ENCODE peak calls at places on chromosome 3, in eight cellular contexts. F is spleen, Q is transverse colon, K is tibial nerve, U is psoas muscle, R is uterus, Z is endothelial cell of umbilical vein, M is GM23248. S is an unnamed sample. For H3K4me1, the result is how much of the 10 kb centered on the place peaks cover.

GRCh38 chr3:126797563-126797962 is 93.5 kb downstream of the CHCHD6 start:
- DNase-seq in F (no peak), Q (no peak), K (no peak), U (no peak), R (no peak), Z (no peak), M (no peak), S (no peak)

GRCh38 chr3:151979914-151980313 is 106.5 kb downstream of the SUCNR1 start:
- DNase-seq in F (no peak), Q (no peak), K (no peak), U (no peak), R (no peak), Z (no peak), M (no peak), S (no peak)

GRCh38 chr3:189108032-189108431 is 63.7 kb upstream of the TPRG1 start:
- DNase-seq in F (no peak), Q (no peak), K (no peak), U (no peak), R (no peak), Z (no peak), M (peak), S (no peak)

GRCh38 chr3:61627768-61628185 is 66.4 kb downstream of the PTPRG start:
- DNase-seq in F (no peak), Q (peak), K (peak), U (no peak), R (no peak), Z (peak), M (peak), S (no peak)

GRCh38 chr3:62131620-62132019 is 241.7 kb downstream of the FEZF2 start:
- DNase-seq in F (no peak), Q (no peak), K (no peak), U (no peak), R (no peak), Z (peak), M (peak), S (no peak)

GRCh38 chr3:161171113-161171512 is 50.0 kb upstream of the NMD3 start:
- DNase-seq in F (no peak), Q (no peak), K (peak), U (peak), R (peak), Z (peak), M (peak), S (peak)

GRCh38 chr3:52834871-52835501 is at the start of gene MUSTN1:
- DNase-seq in F (no peak), Q (no peak), K (peak), U (peak), R (peak), Z (no peak), M (no peak), S (no peak)

GRCh38 chr3:13657660-13658435 is 108.9 kb downstream of the FBLN2 start:
- DNase-seq in F (peak), Q (peak), K (no peak), U (no peak), R (no peak), Z (peak), M (peak), S (no peak)

GRCh38 chr3:147773236-147773635 is 364.1 kb downstream of the ZIC1 start:
- DNase-seq in F (no peak), Q (no peak), K (no peak), U (no peak), R (no peak), Z (no peak), M (peak), S (no peak)

GRCh38 chr3:188635258-188636038 is 481.5 kb downstream of the LPP start:
- DNase-seq in F (no peak), Q (no peak), K (no peak), U (no peak), R (no peak), Z (no peak), M (no peak), S (no peak)

GRCh38 chr3:32817195-32817560 is 619 bp upstream of the TRIM71 start:
- DNase-seq in F (no peak), Q (no peak), K (no peak), U (no peak), R (no peak), Z (no peak), M (no peak), S (peak)

GRCh38 chr3:174337227-174337626 is 521.9 kb upstream of the NAALADL2 start:
- DNase-seq in F (no peak), Q (no peak), K (no peak), U (no peak), R (no peak), Z (peak), M (no peak), S (no peak)

GRCh38 chr3:70824785-70825184 is 512.3 kb upstream of the MDFIC2 start:
- DNase-seq in F (no peak), Q (no peak), K (no peak), U (no peak), R (no peak), Z (peak), M (peak), S (no peak)

GRCh38 chr3:127368186-127369032 is 80.6 kb upstream of the PRR20G start:
- DNase-seq in F (peak), Q (no peak), K (no peak), U (no peak), R (no peak), Z (no peak), M (no peak), S (no peak)

GRCh38 chr3:43855674-43856299 is 165.0 kb downstream of the ABHD5 start:
- DNase-seq in F (no peak), Q (peak), K (peak), U (no peak), R (no peak), Z (peak), M (peak), S (peak)

GRCh38 chr3:143068059-143068458 is 51.5 kb upstream of the CHST2 start:
- DNase-seq in F (no peak), Q (no peak), K (no peak), U (no peak), R (no peak), Z (no peak), M (no peak), S (no peak)

GRCh38 chr3:142853270-142854163 is 35.4 kb downstream of the PCOLCE2 start:
- DNase-seq in F (no peak), Q (no peak), K (no peak), U (peak), R (no peak), Z (no peak), M (peak), S (no peak)

GRCh38 chr3:159929181-159929893 is 59.3 kb upstream of the IL12A start:
- DNase-seq in F (no peak), Q (peak), K (no peak), U (peak), R (no peak), Z (peak), M (peak), S (peak)

GRCh38 chr3:143040264-143040879 is 39.0 kb downstream of the U2SURP start:
- DNase-seq in F (no peak), Q (no peak), K (no peak), U (no peak), R (no peak), Z (peak), M (peak), S (no peak)

GRCh38 chr3:38158472-38158871 is 6.9 kb upstream of the OXSR1 start:
- DNase-seq in F (no peak), Q (no peak), K (no peak), U (no peak), R (no peak), Z (no peak), M (no peak), S (no peak)

GRCh38 chr3:96236499-96236898 is 577.9 kb upstream of the EPHA6 start:
- DNase-seq in F (no peak), Q (no peak), K (no peak), U (no peak), R (no peak), Z (no peak), M (no peak), S (no peak)

GRCh38 chr3:14524920-14525660 is 15.1 kb downstream of the GRIP2 start:
- DNase-seq in F (peak), Q (no peak), K (no peak), U (peak), R (no peak), Z (no peak), M (no peak), S (peak)

GRCh38 chr3:110420158-110420641 is 651.4 kb upstream of the NECTIN3 start:
- DNase-seq in F (no peak), Q (no peak), K (no peak), U (no peak), R (no peak), Z (peak), M (peak), S (no peak)

GRCh38 chr3:42411429-42411828 is 1.0 kb upstream of the LYZL4 start:
- DNase-seq in F (no peak), Q (no peak), K (no peak), U (no peak), R (no peak), Z (no peak), M (no peak), S (no peak)

GRCh38 chr3:43893721-43894120 is 203.0 kb downstream of the ABHD5 start:
- DNase-seq in F (no peak), Q (no peak), K (no peak), U (no peak), R (no peak), Z (no peak), M (peak), S (no peak)

GRCh38 chr3:123384256-123384655 is 64.6 kb downstream of the ADCY5 start:
- DNase-seq in F (no peak), Q (no peak), K (no peak), U (no peak), R (no peak), Z (no peak), M (no peak), S (no peak)

DNA sequence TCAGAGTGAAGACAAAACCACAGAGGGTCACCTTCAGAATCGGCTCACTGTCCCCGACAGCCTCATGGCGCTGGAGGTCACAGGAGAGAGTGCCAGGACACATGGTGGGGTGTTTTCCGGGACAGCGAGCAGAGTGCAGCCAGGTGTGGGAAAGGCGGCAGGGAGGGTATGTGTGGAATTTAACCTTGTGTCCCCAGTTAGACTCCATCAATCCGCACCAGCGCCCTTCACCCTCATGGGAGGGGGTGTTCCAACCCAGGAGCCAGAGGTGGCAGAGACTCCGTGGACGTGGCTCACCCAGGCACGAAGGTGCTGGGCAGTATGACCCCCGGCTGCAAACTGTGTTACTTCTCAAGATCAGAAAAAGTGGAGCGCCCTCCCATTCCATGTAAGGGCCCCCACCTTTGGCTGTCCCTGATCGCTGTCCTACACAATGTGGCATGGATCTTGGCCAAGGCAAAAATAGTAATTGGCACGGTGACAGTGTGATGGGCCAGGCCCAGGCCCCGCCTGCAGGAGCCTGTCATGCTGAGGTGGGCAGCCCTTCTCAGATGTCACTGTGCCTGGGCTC is 190.3 kb downstream of the XXYLT1 start:
- DNase-seq in F (peak), Q (no peak), K (no peak), U (peak), R (no peak), Z (no peak), M (no peak), S (peak)
- H3K4me3 ChIP-seq in F (no peak), Q (no peak), K (no peak), U (peak), R (no peak), Z (no peak), M (no peak), S (no peak)

GRCh38 chr3:66386925-66387650 is 113.7 kb downstream of the LRIG1 start:
- DNase-seq in F (no peak), Q (no peak), K (no peak), U (no peak), R (no peak), Z (no peak), M (no peak), S (no peak)
- H3K4me1 ChIP-seq in F (under half), Q (under half), K (under half), U (under half), R (under half), Z (under half), M (under half), S (under half)

DNA sequence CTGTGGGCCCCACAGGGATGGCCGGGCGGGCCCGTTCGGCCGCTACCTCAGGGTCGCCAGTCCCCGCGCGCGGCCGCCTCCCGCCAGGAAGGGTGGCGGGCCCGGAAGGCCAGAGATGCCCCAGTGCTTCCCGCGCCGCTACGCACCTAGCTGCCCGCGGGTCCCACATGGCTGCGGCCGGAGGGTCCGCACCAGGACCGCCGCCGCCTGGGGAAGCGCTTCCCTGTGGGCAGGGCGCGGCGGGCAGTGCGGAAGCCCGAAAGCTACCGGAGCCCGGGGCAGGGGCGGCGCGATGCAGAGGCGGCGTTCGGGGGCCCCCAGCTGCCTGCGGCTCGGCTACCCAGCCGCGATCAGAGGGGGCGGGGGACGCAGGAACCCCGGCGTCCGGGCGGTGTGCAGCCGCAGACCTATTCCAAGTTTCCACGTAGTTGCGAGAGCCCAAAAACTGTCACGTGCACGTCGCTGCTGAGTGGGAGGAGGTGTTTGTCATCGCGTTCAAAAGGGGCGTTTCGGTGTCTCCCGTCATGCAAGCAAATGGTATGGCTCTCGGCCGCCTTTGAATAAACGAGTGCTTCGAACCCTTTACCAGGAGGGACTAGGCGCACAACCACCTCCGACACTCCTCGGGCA is at the start of gene TRANK1:
- DNase-seq in F (peak), Q (peak), K (peak), U (peak), R (peak), Z (peak), M (peak), S (peak)
- H3K4me3 ChIP-seq in F (peak), Q (peak), K (peak), U (peak), R (peak), Z (peak), M (peak), S (peak)

GRCh38 chr3:37028329-37028728 is 35.0 kb downstream of the MLH1 start:
- DNase-seq in F (no peak), Q (no peak), K (peak), U (peak), R (peak), Z (peak), M (no peak), S (no peak)

GRCh38 chr3:37031115-37031682 is 37.9 kb downstream of the MLH1 start:
- DNase-seq in F (no peak), Q (no peak), K (no peak), U (no peak), R (peak), Z (no peak), M (peak), S (no peak)

GRCh38 chr3:37030573-37030972 is 37.3 kb downstream of the MLH1 start:
- DNase-seq in F (no peak), Q (no peak), K (no peak), U (no peak), R (no peak), Z (peak), M (peak), S (no peak)

GRCh38 chr3:37029516-37030163 is 36.3 kb downstream of the MLH1 start:
- DNase-seq in F (no peak), Q (no peak), K (no peak), U (no peak), R (no peak), Z (no peak), M (peak), S (no peak)

DNA sequence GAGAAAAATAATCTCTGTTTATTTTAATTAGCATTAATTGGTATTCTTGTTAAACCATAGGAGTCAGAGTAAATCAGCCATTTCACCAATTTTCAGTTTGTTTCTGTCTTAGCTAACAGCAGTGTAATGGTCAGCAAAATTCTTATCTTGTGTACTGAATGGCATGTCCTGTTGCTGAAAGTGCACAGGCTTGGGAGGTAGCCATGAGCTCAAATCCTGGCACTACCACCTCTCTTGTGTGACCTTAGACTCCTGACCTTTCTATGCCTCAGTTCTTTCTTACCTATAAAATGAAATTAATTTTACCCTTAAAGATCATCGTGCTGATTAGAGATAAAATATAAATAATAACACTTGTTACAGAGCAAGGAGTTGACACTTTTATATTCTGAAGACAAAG is 35.8 kb downstream of the MLH1 start:
- DNase-seq in F (no peak), Q (no peak), K (no peak), U (no peak), R (no peak), Z (no peak), M (no peak), S (no peak)
- H3K4me1 ChIP-seq in F (under half), Q (under half), K (under half), U (under half), R (under half), Z (under half), M (under half), S (under half)